ENCODE peak calls at places on chromosome 11, in six cellular contexts. Y, N, F, E, P and V are unnamed samples.

GRCh38 chr11:6414874-6415328 is 4.0 kb downstream of the APBB1 start:
- DNase-seq in E (no peak), P (no peak), F (no peak), Y (peak; percentile 45), N (no peak), V (no peak)

GRCh38 chr11:113014731-113015455 is 53.7 kb downstream of the NCAM1 start:
- DNase-seq in Y (no peak), F (no peak), N (peak; percentile 84), P (no peak), E (no peak), V (peak; percentile 87)

GRCh38 chr11:32704775-32705174 is 89.7 kb downstream of the CCDC73 start:
- DNase-seq in E (no peak), P (no peak), Y (peak; percentile 1), F (no peak), N (no peak), V (no peak)

GRCh38 chr11:100632970-100633452 is 54.1 kb upstream of the ARHGAP42 start:
- DNase-seq in F (peak; percentile 61), N (peak; percentile 88), E (peak; percentile 24), Y (no peak), P (no peak), V (peak; percentile 77)

GRCh38 chr11:78177216-78177615 is 11.2 kb downstream of the KCTD21 start:
- DNase-seq in E (no peak), P (no peak), N (no peak), Y (no peak), F (no peak), V (no peak)

GRCh38 chr11:119196833-119197483 is 9.2 kb upstream of the CBL start:
- DNase-seq in E (peak; percentile 88), P (no peak), Y (peak; percentile 89), N (peak; percentile 76), F (peak; percentile 68), V (peak; percentile 76)

GRCh38 chr11:123166095-123166559 is 28.9 kb downstream of the CLMP start:
- DNase-seq in F (peak; percentile 31), N (no peak), P (no peak), Y (peak; percentile 4), E (peak; percentile 8), V (peak; percentile 87)

GRCh38 chr11:60993611-60994010 is 22.1 kb downstream of the CD6 start:
- DNase-seq in F (no peak), E (no peak), Y (no peak), N (no peak), P (no peak), V (no peak)

GRCh38 chr11:115660072-115660805 is 156.0 kb upstream of the CADM1 start:
- DNase-seq in E (no peak), P (no peak), N (no peak), Y (no peak), F (no peak), V (no peak)

GRCh38 chr11:59776210-59777066 is 21.3 kb downstream of the STX3 start:
- DNase-seq in P (peak; percentile 67), F (no peak), Y (no peak), E (peak; percentile 60), N (no peak), V (no peak)

GRCh38 chr11:117230286-117230961 is 1.4 kb downstream of the PCSK7 start:
- DNase-seq in N (no peak), E (no peak), Y (peak; percentile 69), P (no peak), F (no peak), V (no peak)
- H3K4me3 ChIP-seq in N (peak overlapping the region; percentile 93), E (peak overlapping the region; percentile 85), Y (peak overlapping the region; percentile 99), P (peak overlapping the region; percentile 83), F (peak overlapping the region; percentile 95), V (peak overlapping the region; percentile 99)

GRCh38 chr11:92083123-92083522 is 141.5 kb upstream of the FAT3 start:
- DNase-seq in Y (no peak), N (no peak), E (peak; percentile 24), P (no peak), F (no peak), V (no peak)

GRCh38 chr11:92087916-92088537 is 136.6 kb upstream of the FAT3 start:
- DNase-seq in E (no peak), F (no peak), P (no peak), Y (no peak), N (no peak), V (no peak)

DNA sequence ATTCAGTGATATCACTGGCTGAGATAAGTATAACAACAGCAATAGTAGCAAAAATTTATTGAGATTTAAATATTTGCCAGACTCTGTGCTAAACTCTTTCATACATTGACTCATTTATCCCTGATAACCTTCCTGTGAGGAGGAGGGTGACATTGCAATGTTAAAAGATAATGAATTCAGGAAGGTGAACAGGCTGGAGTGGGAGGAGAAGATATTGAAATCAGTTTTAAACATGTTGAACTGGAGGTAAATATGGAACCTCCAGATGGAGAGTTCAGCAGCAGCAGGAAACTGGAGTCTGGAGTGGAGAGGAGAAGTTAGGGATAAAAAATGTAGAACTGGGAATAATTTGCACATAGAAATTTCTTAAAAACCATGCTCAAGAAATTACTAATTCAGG is 142.0 kb upstream of the FAT3 start:
- DNase-seq in P (no peak), Y (no peak), F (no peak), E (peak; percentile 28), N (no peak), V (no peak)
- H3K9me3 ChIP-seq in P (no peaks in the 10 kb centered on the region), Y (no peaks in the 10 kb centered on the region), F (no peaks in the 10 kb centered on the region), E (no peaks in the 10 kb centered on the region), N (no peaks in the 10 kb centered on the region), V (no peaks in the 10 kb centered on the region)

GRCh38 chr11:96324912-96325311 is 18.1 kb downstream of the MAML2 start:
- DNase-seq in N (no peak), F (no peak), P (no peak), E (no peak), Y (no peak), V (no peak)
- TF ChIP-seq CTCF in N (no peak), F (no peak), P (no peak), E (no peak), Y (no peak), V (no peak)

GRCh38 chr11:72000591-72000867 is 1.8 kb downstream of the IL18BP start:
- DNase-seq in P (no peak), F (no peak), E (no peak), Y (no peak), N (no peak), V (no peak)

GRCh38 chr11:71998649-71999310 is at the start of gene IL18BP:
- DNase-seq in F (peak; percentile 68), P (no peak), E (no peak), Y (peak; percentile 51), N (no peak), V (no peak)

GRCh38 chr11:71999813-72000590 is 1.3 kb downstream of the IL18BP start:
- DNase-seq in E (peak; percentile 77), F (no peak), P (no peak), N (no peak), Y (no peak), V (no peak)

GRCh38 chr11:71998061-71998460 is 648 bp upstream of the IL18BP start:
- DNase-seq in P (no peak), F (no peak), Y (no peak), N (no peak), E (no peak), V (no peak)

GRCh38 chr11:71999360-71999759 is 651 bp downstream of the IL18BP start:
- DNase-seq in P (no peak), F (peak; percentile 48), E (no peak), Y (no peak), N (peak; percentile 47), V (no peak)
- H3K4me3 ChIP-seq in P (no peak overlapping the region), F (peak overlapping the region; percentile 43), E (no peak overlapping the region), Y (no peak overlapping the region), N (peak overlapping the region; percentile 44), V (no peak overlapping the region)

GRCh38 chr11:70677232-70677916 is 279.0 kb downstream of the CTTN start:
- DNase-seq in Y (no peak), E (no peak), N (no peak), F (no peak), P (no peak), V (no peak)
- H3K9me3 ChIP-seq in Y (no peaks in the 10 kb centered on the region), E (no peaks in the 10 kb centered on the region), N (no peaks in the 10 kb centered on the region), F (no peaks in the 10 kb centered on the region), P (peaks cover 15% of the 10 kb centered on the region), V (no peaks in the 10 kb centered on the region)